ENCODE peak calls at places on chromosomes 2 and 18, in seven cellular contexts. S is tibial artery, F is left ventricle myocardium inferior, B is AG04450, W is fibroblast of lung, Q is hepatocyte, Z is right cardiac atrium. M is an unnamed sample.

GRCh38 chr2:199458806-199459285 is 1.1 kb upstream of the SATB2 start:
- DNase-seq in S (no peak), F (no peak), B (no peak), W (no peak), Q (no peak), Z (peak), M (peak)

GRCh38 chr2:20164061-20164733 is 60.7 kb downstream of the SDC1 start:
- DNase-seq in S (peak), F (no peak), B (no peak), W (peak), Q (no peak), Z (no peak), M (no peak)

GRCh38 chr18:9943311-9943710 is 29.5 kb downstream of the VAPA start:
- DNase-seq in S (no peak), F (no peak), B (no peak), W (no peak), Q (no peak), Z (no peak), M (no peak)

GRCh38 chr18:74963820-74964446 is 245.0 kb downstream of the PTGR3 start:
- DNase-seq in S (no peak), F (no peak), B (no peak), W (peak), Q (peak), Z (no peak), M (peak)

GRCh38 chr2:240556553-240557100 is 1.2 kb downstream of the ANKMY1 start:
- DNase-seq in S (no peak), F (no peak), B (no peak), W (peak), Q (peak), Z (peak), M (peak)

GRCh38 chr2:24477229-24477628 is 13.8 kb upstream of the NCOA1 start:
- DNase-seq in S (no peak), F (no peak), B (no peak), W (no peak), Q (no peak), Z (no peak), M (no peak)

GRCh38 chr18:76750269-76750668 is 72.1 kb upstream of the ZNF236 start:
- DNase-seq in S (no peak), F (no peak), B (no peak), W (no peak), Q (no peak), Z (no peak), M (no peak)

GRCh38 chr2:101776172-101777043 is 78.9 kb downstream of the MAP4K4 start:
- DNase-seq in S (no peak), F (no peak), B (no peak), W (no peak), Q (peak), Z (no peak), M (no peak)

GRCh38 chr2:68059769-68060525 is 2.9 kb downstream of the C1D start:
- DNase-seq in S (no peak), F (no peak), B (no peak), W (peak), Q (no peak), Z (no peak), M (no peak)

GRCh38 chr2:95390272-95390880 is 12.1 kb upstream of the FAHD2A start:
- DNase-seq in S (no peak), F (no peak), B (no peak), W (no peak), Q (peak), Z (no peak), M (no peak)

GRCh38 chr2:41763091-41763490 is 284.7 kb upstream of the PKDCC start:
- DNase-seq in S (no peak), F (no peak), B (no peak), W (no peak), Q (no peak), Z (no peak), M (no peak)

GRCh38 chr2:88481937-88482336 is 29.4 kb upstream of the FOXI3 start:
- DNase-seq in S (no peak), F (no peak), B (no peak), W (no peak), Q (peak), Z (no peak), M (peak)

GRCh38 chr2:230987137-230988020 is 8.5 kb upstream of the SPATA3 start:
- DNase-seq in S (peak), F (peak), B (peak), W (peak), Q (peak), Z (peak), M (peak)

GRCh38 chr2:40103163-40103562 is 324.1 kb upstream of the THUMPD2 start:
- DNase-seq in S (no peak), F (no peak), B (peak), W (peak), Q (no peak), Z (no peak), M (peak)

GRCh38 chr2:30492619-30493018 is 45.6 kb downstream of the LCLAT1 start:
- DNase-seq in S (no peak), F (no peak), B (no peak), W (no peak), Q (no peak), Z (no peak), M (no peak)

GRCh38 chr2:108320326-108320932 is 31.7 kb downstream of the SULT1C2 start:
- DNase-seq in S (no peak), F (no peak), B (no peak), W (no peak), Q (no peak), Z (no peak), M (no peak)

GRCh38 chr2:37795938-37796337 is 124.5 kb upstream of the CDC42EP3 start:
- DNase-seq in S (no peak), F (no peak), B (peak), W (peak), Q (no peak), Z (no peak), M (peak)

GRCh38 chr2:148990968-148991367 is 47.5 kb upstream of the LYPD6B start:
- DNase-seq in S (no peak), F (no peak), B (no peak), W (no peak), Q (no peak), Z (no peak), M (no peak)

GRCh38 chr18:79497638-79498081 is 101.9 kb downstream of the NFATC1 start:
- DNase-seq in S (no peak), F (no peak), B (no peak), W (peak), Q (no peak), Z (no peak), M (no peak)

GRCh38 chr18:23106575-23106974 is 28.7 kb upstream of the CABLES1 start:
- DNase-seq in S (peak), F (no peak), B (peak), W (peak), Q (peak), Z (no peak), M (peak)

GRCh38 chr2:233443511-233444183 is 89.4 kb downstream of the DGKD start:
- DNase-seq in S (peak), F (peak), B (peak), W (peak), Q (peak), Z (peak), M (peak)

GRCh38 chr2:44997948-44998347 is 11.3 kb downstream of the SIX2 start:
- DNase-seq in S (no peak), F (no peak), B (no peak), W (no peak), Q (no peak), Z (no peak), M (no peak)

GRCh38 chr18:74299746-74300145 is 8.0 kb upstream of the CYB5A start:
- DNase-seq in S (no peak), F (no peak), B (no peak), W (peak), Q (no peak), Z (no peak), M (peak)

GRCh38 chr2:167509585-167509984 is 621.3 kb downstream of the XIRP2 start:
- DNase-seq in S (no peak), F (no peak), B (peak), W (peak), Q (peak), Z (no peak), M (peak)

GRCh38 chr2:25115902-25116301 is 52.5 kb downstream of the POMC start:
- DNase-seq in S (no peak), F (no peak), B (peak), W (peak), Q (peak), Z (no peak), M (no peak)

GRCh38 chr2:149164296-149164695 is 125.8 kb downstream of the LYPD6B start:
- DNase-seq in S (no peak), F (no peak), B (no peak), W (peak), Q (no peak), Z (no peak), M (peak)

GRCh38 chr18:37565985-37566478 is 434 bp upstream of the CELF4 start:
- DNase-seq in S (no peak), F (peak), B (no peak), W (peak), Q (peak), Z (peak), M (peak)

GRCh38 chr2:151205601-151206000 is 56.1 kb downstream of the RBM43 start:
- DNase-seq in S (no peak), F (no peak), B (no peak), W (no peak), Q (no peak), Z (no peak), M (no peak)

GRCh38 chr2:137966043-137966442 is 1.8 kb downstream of the HNMT start:
- DNase-seq in S (no peak), F (no peak), B (no peak), W (no peak), Q (no peak), Z (no peak), M (no peak)

GRCh38 chr2:137969418-137969765 is 5.1 kb downstream of the HNMT start:
- DNase-seq in S (no peak), F (no peak), B (peak), W (peak), Q (no peak), Z (peak), M (peak)

GRCh38 chr2:137968477-137969417 is 4.5 kb downstream of the HNMT start:
- DNase-seq in S (no peak), F (no peak), B (no peak), W (no peak), Q (no peak), Z (no peak), M (no peak)

GRCh38 chr2:137964859-137965459 is 686 bp downstream of the HNMT start:
- DNase-seq in S (no peak), F (no peak), B (no peak), W (peak), Q (no peak), Z (no peak), M (no peak)

GRCh38 chr2:137967042-137967441 is 2.8 kb downstream of the HNMT start:
- DNase-seq in S (no peak), F (no peak), B (no peak), W (no peak), Q (no peak), Z (no peak), M (no peak)
- H3K27ac ChIP-seq in S (peak), F (no peak), B (no peak), W (no peak), Q (peak), Z (no peak), M (no peak)

DNA sequence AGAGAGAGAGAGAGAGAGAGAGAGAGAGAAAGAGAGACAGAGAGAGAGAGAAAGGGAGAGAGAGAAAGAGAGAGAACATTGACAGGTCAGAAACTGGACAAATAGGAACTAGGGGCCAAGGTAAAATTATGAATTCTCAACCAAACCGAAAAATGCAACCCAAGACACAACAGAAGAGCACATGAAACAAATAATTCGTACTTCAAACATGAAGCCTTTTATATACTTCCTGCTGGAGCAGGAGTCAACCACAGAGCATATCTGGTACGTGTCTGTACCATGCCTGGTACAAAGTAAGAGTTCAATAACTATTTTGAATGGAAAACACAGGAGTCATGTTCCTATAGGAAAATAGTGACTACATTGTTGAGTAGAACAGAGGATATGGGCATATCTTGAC is 6.5 kb upstream of the VPS54 start:
- DNase-seq in S (no peak), F (no peak), B (no peak), W (no peak), Q (no peak), Z (no peak), M (no peak)
- H3K4me3 ChIP-seq in S (no peak), F (no peak), B (no peak), W (no peak), Q (no peak), Z (no peak), M (no peak)

DNA sequence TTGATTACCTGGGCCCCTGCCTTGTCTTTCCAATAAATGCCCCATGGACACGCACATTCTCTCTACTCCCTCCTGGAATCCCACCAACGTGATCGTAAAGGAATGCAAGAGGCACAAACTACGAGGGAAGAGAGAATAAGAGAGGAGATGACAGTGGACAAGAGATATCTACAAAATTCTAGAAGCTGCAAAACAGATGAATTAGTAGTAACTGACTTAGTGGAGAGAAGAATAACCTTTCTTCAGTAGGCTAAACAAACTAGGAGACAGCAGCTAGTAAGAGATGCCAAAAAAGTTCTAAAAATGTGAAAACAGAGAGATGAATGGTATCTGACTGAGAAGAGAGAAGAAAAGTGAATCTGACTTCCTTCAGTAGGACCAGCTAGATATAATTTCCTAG is 43.5 kb upstream of the MYCN start:
- DNase-seq in S (no peak), F (no peak), B (no peak), W (no peak), Q (no peak), Z (no peak), M (no peak)
- H3K27ac ChIP-seq in S (no peak), F (no peak), B (no peak), W (no peak), Q (no peak), Z (no peak), M (no peak)

DNA sequence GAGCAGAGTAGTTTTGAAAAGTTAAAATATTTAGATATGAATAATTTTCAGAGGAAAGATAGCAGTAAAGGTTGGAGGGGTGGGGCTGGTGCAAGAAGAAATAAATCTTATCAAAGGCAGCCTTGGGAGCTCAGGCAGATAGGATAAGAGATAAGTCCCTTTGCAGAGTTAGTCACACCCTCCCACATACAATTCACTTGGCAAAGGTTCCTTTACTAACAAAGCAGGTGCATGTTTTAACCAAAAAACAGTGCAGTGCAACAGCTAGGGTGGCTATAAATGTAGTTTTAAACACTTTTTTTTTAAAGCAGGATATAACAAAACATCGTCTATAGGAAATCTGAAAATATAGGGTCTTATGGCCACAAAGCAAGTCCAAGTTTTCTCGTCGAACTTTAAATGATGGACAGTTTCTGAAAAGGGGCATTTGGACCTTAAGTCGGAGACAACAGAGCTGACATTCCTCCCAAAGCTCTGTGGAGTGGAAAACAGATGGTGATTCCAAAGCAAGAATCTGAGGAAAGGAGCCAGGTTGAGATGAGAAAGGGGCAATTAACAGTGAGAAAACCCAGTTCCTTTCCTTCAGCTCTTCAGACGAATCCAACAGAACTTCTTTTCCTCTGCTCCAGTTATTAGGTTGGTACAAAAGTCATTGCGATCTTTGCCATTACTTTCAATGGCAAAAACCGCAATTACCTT is 53.0 kb downstream of the EPHA4 start:
- DNase-seq in S (no peak), F (no peak), B (no peak), W (peak), Q (no peak), Z (no peak), M (no peak)
- H3K4me3 ChIP-seq in S (no peak), F (no peak), B (no peak), W (no peak), Q (no peak), Z (no peak), M (no peak)

GRCh38 chr2:192354512-192355244 is 159.9 kb upstream of the TMEFF2 start:
- DNase-seq in S (no peak), F (no peak), B (no peak), W (no peak), Q (no peak), Z (no peak), M (no peak)

DNA sequence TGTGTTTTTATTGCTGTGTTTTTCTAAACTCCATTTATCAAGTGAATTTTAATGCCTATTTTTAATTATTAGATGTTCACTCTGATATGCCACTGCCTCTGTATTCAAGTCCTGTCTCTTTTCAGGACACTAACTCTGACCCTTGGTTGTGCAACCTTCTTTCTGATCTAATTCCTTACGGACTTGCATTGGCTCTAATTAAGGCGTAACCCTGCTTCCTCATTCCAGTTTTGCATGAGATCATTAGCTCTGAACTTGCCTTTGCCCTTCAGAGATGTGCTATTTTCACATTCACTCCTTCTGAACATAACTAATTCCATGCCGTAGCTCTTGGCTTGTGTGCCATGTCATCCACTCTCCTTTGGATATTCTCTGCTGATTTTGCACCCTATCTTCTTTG is 162.5 kb upstream of the TMEFF2 start:
- DNase-seq in S (no peak), F (no peak), B (no peak), W (no peak), Q (no peak), Z (no peak), M (no peak)
- H3K27ac ChIP-seq in S (no peak), F (no peak), B (no peak), W (no peak), Q (no peak), Z (no peak), M (no peak)

GRCh38 chr2:176117162-176117822 is 714 bp downstream of the HOXD10 start:
- DNase-seq in S (no peak), F (no peak), B (no peak), W (no peak), Q (no peak), Z (no peak), M (no peak)
- H3K4me3 ChIP-seq in S (no peak), F (no peak), B (no peak), W (no peak), Q (no peak), Z (no peak), M (no peak)